ENCODE peak calls at places on chromosome 21, in six cellular contexts. One of them, this sample, is unnamed.

GRCh38 chr21:41425954-41426655 is at the start of gene MX1:
- DNase-seq in HepG2: peak
- DNase-seq in K562: no peak
- DNase-seq in H1: no peak
- DNase-seq in GM12878: peak
- DNase-seq in GM12892: peak
- DNase-seq in this sample: peak

GRCh38 chr21:32741336-32741735 is 13.5 kb upstream of the SYNJ1 start:
- DNase-seq in K562: no peak
- DNase-seq in HepG2: no peak
- DNase-seq in GM12892: no peak
- DNase-seq in GM12878: no peak
- DNase-seq in H1: no peak
- DNase-seq in this sample: no peak

GRCh38 chr21:37552496-37553399 is 186.2 kb downstream of the DYRK1A start:
- DNase-seq in H1: no peak
- DNase-seq in GM12892: no peak
- DNase-seq in K562: no peak
- DNase-seq in GM12878: no peak
- DNase-seq in HepG2: no peak
- DNase-seq in this sample: no peak

GRCh38 chr21:29206445-29206844 is 76.0 kb downstream of the MAP3K7CL start:
- DNase-seq in GM12878: no peak
- DNase-seq in HepG2: no peak
- DNase-seq in H1: no peak
- DNase-seq in GM12892: no peak
- DNase-seq in K562: no peak
- DNase-seq in this sample: no peak

GRCh38 chr21:15005391-15005790 is 59.4 kb downstream of the NRIP1 start:
- DNase-seq in K562: no peak
- DNase-seq in GM12892: no peak
- DNase-seq in GM12878: no peak
- DNase-seq in H1: peak
- DNase-seq in HepG2: no peak
- DNase-seq in this sample: no peak

GRCh38 chr21:33937931-33938339 is 22.3 kb upstream of the ATP5PO start:
- DNase-seq in K562: no peak
- DNase-seq in H1: no peak
- DNase-seq in HepG2: no peak
- DNase-seq in GM12892: no peak
- DNase-seq in GM12878: no peak
- DNase-seq in this sample: no peak

GRCh38 chr21:33543505-33544129 is 779 bp downstream of the SON start:
- DNase-seq in K562: no peak
- DNase-seq in H1: no peak
- DNase-seq in HepG2: no peak
- DNase-seq in GM12878: no peak
- DNase-seq in GM12892: no peak
- DNase-seq in this sample: no peak

GRCh38 chr21:31509108-31510017 is 150.1 kb upstream of the SOD1 start:
- DNase-seq in GM12878: peak
- DNase-seq in GM12892: peak
- DNase-seq in K562: peak
- DNase-seq in H1: no peak
- DNase-seq in HepG2: peak
- DNase-seq in this sample: peak

GRCh38 chr21:18548249-18548648 is 144.7 kb upstream of the TMPRSS15 start:
- DNase-seq in HepG2: no peak
- DNase-seq in GM12878: no peak
- DNase-seq in GM12892: no peak
- DNase-seq in H1: no peak
- DNase-seq in K562: no peak
- DNase-seq in this sample: no peak

GRCh38 chr21:43588957-43589356 is 70.3 kb downstream of the HSF2BP start:
- DNase-seq in HepG2: peak
- DNase-seq in GM12892: no peak
- DNase-seq in GM12878: no peak
- DNase-seq in H1: no peak
- DNase-seq in K562: no peak
- DNase-seq in this sample: no peak

GRCh38 chr21:33894736-33895288 is 20.8 kb downstream of the ATP5PO start:
- DNase-seq in K562: peak
- DNase-seq in HepG2: peak
- DNase-seq in GM12892: peak
- DNase-seq in GM12878: no peak
- DNase-seq in H1: peak
- DNase-seq in this sample: peak

GRCh38 chr21:34296878-34297277 is 66.9 kb upstream of the KCNE2 start:
- DNase-seq in HepG2: no peak
- DNase-seq in H1: no peak
- DNase-seq in K562: no peak
- DNase-seq in GM12878: no peak
- DNase-seq in GM12892: no peak
- DNase-seq in this sample: no peak

GRCh38 chr21:26093094-26093493 is 77.5 kb downstream of the APP start:
- DNase-seq in H1: no peak
- DNase-seq in HepG2: no peak
- DNase-seq in GM12892: no peak
- DNase-seq in GM12878: no peak
- DNase-seq in K562: no peak
- DNase-seq in this sample: no peak

GRCh38 chr21:27213328-27213727 is 246.4 kb upstream of the ADAMTS5 start:
- DNase-seq in H1: no peak
- DNase-seq in GM12892: no peak
- DNase-seq in K562: no peak
- DNase-seq in HepG2: no peak
- DNase-seq in GM12878: no peak
- DNase-seq in this sample: no peak

GRCh38 chr21:26332873-26333272 is 162.3 kb upstream of the APP start:
- DNase-seq in H1: no peak
- DNase-seq in K562: no peak
- DNase-seq in GM12878: no peak
- DNase-seq in GM12892: no peak
- DNase-seq in HepG2: no peak
- DNase-seq in this sample: no peak

DNA sequence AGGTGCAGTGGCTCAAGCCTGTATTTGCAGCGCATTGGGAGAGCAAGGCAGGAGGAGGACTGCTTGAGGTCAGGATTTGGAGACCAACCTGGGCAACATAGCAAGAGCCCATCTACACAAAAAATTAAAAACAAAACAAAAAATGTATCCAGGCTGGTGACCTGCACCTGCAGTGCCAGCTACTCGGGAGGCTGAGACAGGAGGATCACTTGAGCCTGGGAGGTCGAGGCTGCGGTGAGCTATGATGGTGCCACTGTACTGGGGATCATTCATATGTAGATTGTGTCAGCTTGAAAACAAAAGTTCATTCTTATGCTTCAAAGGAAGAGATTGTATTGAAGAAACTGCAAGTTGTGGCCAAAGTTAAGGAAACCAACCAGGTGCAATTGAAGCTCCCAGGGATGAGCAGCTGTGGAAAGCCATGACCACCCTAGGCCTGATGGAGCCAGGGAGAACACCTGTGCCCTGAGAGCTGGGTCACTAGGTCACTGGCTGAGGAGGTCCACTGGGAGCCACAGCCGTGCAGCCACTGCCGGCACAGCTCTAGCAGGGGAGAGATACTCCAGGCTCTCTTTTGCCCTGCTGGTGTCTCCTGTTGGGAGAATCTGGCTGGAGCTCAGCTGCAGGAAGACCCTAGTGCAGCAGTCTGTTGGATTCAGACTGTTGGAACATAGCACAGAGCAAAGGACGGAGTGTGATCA is 13.3 kb upstream of the BRWD1 start:
- DNase-seq in K562: no peak
- DNase-seq in GM12892: no peak
- DNase-seq in GM12878: no peak
- DNase-seq in H1: no peak
- DNase-seq in HepG2: no peak
- DNase-seq in this sample: no peak
- TF ChIP-seq POLR2A in K562: no peak
- TF ChIP-seq POLR2A in GM12892: no peak
- TF ChIP-seq POLR2A in GM12878: no peak
- TF ChIP-seq POLR2A in H1: no peak
- TF ChIP-seq POLR2A in HepG2: no peak
- TF ChIP-seq POLR2A in this sample: no peak

GRCh38 chr21:44912158-44912473 is 8.6 kb downstream of the ITGB2 start:
- DNase-seq in H1: no peak
- DNase-seq in GM12892: no peak
- DNase-seq in K562: no peak
- DNase-seq in GM12878: no peak
- DNase-seq in HepG2: no peak
- DNase-seq in this sample: no peak
- TF ChIP-seq TAF1 in H1: no peak
- TF ChIP-seq TAF1 in GM12892: no peak
- TF ChIP-seq TAF1 in K562: no peak
- TF ChIP-seq TAF1 in GM12878: no peak
- TF ChIP-seq TAF1 in HepG2: no peak
- TF ChIP-seq TAF1 in this sample: no peak

DNA sequence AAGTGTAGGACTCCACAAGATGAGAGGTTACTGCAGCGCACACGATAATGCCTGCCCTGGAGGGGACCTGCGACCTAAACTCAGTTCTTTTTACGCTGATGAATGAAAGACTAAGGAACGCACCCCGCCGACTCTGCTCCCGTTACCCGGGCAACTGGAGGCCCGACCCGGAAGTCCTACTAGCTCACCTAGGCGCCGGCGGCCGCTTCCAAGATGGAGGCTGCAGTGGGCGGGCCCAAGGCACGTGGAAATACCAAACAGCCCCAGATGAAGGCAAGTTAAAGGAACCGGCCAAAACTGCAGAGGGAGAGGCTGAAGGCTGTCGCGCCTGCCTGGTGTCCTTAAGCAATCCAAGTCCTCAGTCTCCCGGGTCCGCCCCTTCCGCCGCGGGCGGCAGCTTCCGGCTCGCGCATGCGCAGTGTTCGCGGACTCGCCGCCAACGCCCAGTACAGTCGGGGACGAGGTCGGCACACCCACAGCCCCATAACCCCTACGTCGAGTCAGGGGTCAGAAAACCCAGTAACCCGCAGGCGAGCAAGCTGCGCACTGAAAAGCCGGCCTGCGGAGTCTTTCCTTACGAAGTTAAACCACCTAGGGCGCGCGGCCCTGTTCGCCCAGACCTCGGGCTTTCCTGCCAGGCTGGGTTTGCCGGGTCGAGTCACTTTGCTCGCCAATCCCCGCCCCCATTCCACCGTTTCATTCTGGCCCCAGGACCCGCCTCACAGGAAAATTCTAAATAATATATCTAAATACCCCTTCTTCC is at the start of gene SETD4:
- DNase-seq in GM12878: peak
- DNase-seq in HepG2: peak
- DNase-seq in GM12892: peak
- DNase-seq in K562: peak
- DNase-seq in H1: peak
- DNase-seq in this sample: peak
- TF ChIP-seq POLR2A in GM12878: peak
- TF ChIP-seq POLR2A in HepG2: peak
- TF ChIP-seq POLR2A in GM12892: peak
- TF ChIP-seq POLR2A in K562: peak
- TF ChIP-seq POLR2A in H1: peak
- TF ChIP-seq POLR2A in this sample: peak

GRCh38 chr21:44878053-44878982 is 4.8 kb upstream of the PTTG1IP start:
- DNase-seq in H1: no peak
- DNase-seq in GM12892: no peak
- DNase-seq in HepG2: peak
- DNase-seq in GM12878: no peak
- DNase-seq in K562: no peak
- DNase-seq in this sample: no peak

GRCh38 chr21:44874497-44875331 is 1.2 kb upstream of the PTTG1IP start:
- DNase-seq in K562: no peak
- DNase-seq in GM12878: no peak
- DNase-seq in GM12892: no peak
- DNase-seq in H1: no peak
- DNase-seq in HepG2: no peak
- DNase-seq in this sample: no peak

GRCh38 chr21:44874240-44874496 is 678 bp upstream of the PTTG1IP start:
- DNase-seq in K562: no peak
- DNase-seq in H1: no peak
- DNase-seq in GM12892: no peak
- DNase-seq in GM12878: no peak
- DNase-seq in HepG2: no peak
- DNase-seq in this sample: no peak

GRCh38 chr21:44875341-44875740 is 1.9 kb upstream of the PTTG1IP start:
- DNase-seq in HepG2: no peak
- DNase-seq in H1: no peak
- DNase-seq in GM12892: no peak
- DNase-seq in K562: no peak
- DNase-seq in GM12878: no peak
- DNase-seq in this sample: no peak

GRCh38 chr21:44876849-44877575 is 3.5 kb upstream of the PTTG1IP start:
- DNase-seq in H1: no peak
- DNase-seq in K562: no peak
- DNase-seq in GM12892: no peak
- DNase-seq in HepG2: no peak
- DNase-seq in GM12878: no peak
- DNase-seq in this sample: no peak
- TF ChIP-seq TAF1 in H1: no peak
- TF ChIP-seq TAF1 in K562: no peak
- TF ChIP-seq TAF1 in GM12892: no peak
- TF ChIP-seq TAF1 in HepG2: no peak
- TF ChIP-seq TAF1 in GM12878: no peak
- TF ChIP-seq TAF1 in this sample: no peak

GRCh38 chr21:46052703-46053651 is 44.9 kb upstream of the COL6A2 start:
- DNase-seq in HepG2: no peak
- DNase-seq in H1: no peak
- DNase-seq in K562: no peak
- DNase-seq in GM12878: no peak
- DNase-seq in GM12892: no peak
- DNase-seq in this sample: no peak
- TF ChIP-seq POLR2A in HepG2: no peak
- TF ChIP-seq POLR2A in H1: no peak
- TF ChIP-seq POLR2A in K562: no peak
- TF ChIP-seq POLR2A in GM12878: no peak
- TF ChIP-seq POLR2A in GM12892: no peak
- TF ChIP-seq POLR2A in this sample: no peak

GRCh38 chr21:45049725-45050359 is 24.5 kb upstream of the ADARB1 start:
- DNase-seq in GM12892: no peak
- DNase-seq in H1: no peak
- DNase-seq in GM12878: no peak
- DNase-seq in K562: no peak
- DNase-seq in HepG2: no peak
- DNase-seq in this sample: no peak
- TF ChIP-seq TAF1 in GM12892: no peak
- TF ChIP-seq TAF1 in H1: no peak
- TF ChIP-seq TAF1 in GM12878: no peak
- TF ChIP-seq TAF1 in K562: no peak
- TF ChIP-seq TAF1 in HepG2: no peak
- TF ChIP-seq TAF1 in this sample: no peak

GRCh38 chr21:42568377-42568776 is 54.7 kb downstream of the SLC37A1 start:
- DNase-seq in GM12892: no peak
- DNase-seq in GM12878: no peak
- DNase-seq in HepG2: no peak
- DNase-seq in H1: no peak
- DNase-seq in K562: no peak
- DNase-seq in this sample: no peak
- TF ChIP-seq POLR2A in GM12892: no peak
- TF ChIP-seq POLR2A in GM12878: no peak
- TF ChIP-seq POLR2A in HepG2: no peak
- TF ChIP-seq POLR2A in H1: no peak
- TF ChIP-seq POLR2A in K562: no peak
- TF ChIP-seq POLR2A in this sample: no peak

This sample was measured in GM12891.